ENCODE peak calls at places on chromosomes 16 and 17, in six cellular contexts. L is NCI-H187; J is iris pigment epithelial cell; Z is CD4-positive, alpha-beta T cell; D is posterior cingulate gyrus; T is stimulated activated naive CD8-positive, alpha-beta T cell treated with anti-CD3 and anti-CD28 coated beads, Interleukin-15, amount 100 ng/mL, for 72 hours. H is an unnamed sample.

GRCh38 chr16:88317619-88317977 is 65.2 kb upstream of the ZNF469 start:
- DNase-seq in Z (no peak), D (no peak), J (peak), L (no peak), T (no peak), H (no peak)

GRCh38 chr17:1491406-1492248 is 859 bp downstream of the MYO1C start:
- DNase-seq in J (peak), Z (no peak), D (no peak), T (no peak), L (no peak), H (no peak)

GRCh38 chr17:82981141-82981540 is 98.3 kb upstream of the METRNL start:
- DNase-seq in L (no peak), J (no peak), T (no peak), D (no peak), Z (no peak), H (no peak)

GRCh38 chr16:81127051-81127450 is 30.9 kb upstream of the GCSH start:
- DNase-seq in Z (no peak), D (no peak), J (peak), T (no peak), L (no peak), H (no peak)

GRCh38 chr16:89489040-89489721 is 1.2 kb downstream of the ANKRD11 start:
- DNase-seq in T (peak), D (peak), J (peak), Z (peak), L (no peak), H (peak)

GRCh38 chr17:81514735-81515529 is 2.3 kb upstream of the ACTG1 start:
- DNase-seq in Z (no peak), T (peak), D (no peak), J (peak), L (peak), H (peak)

GRCh38 chr17:62995377-62995885 is 29.4 kb downstream of the TANC2 start:
- DNase-seq in L (no peak), Z (no peak), D (no peak), T (peak), J (peak), H (no peak)

GRCh38 chr17:4582691-4583090 is 1.6 kb upstream of the SMTNL2 start:
- DNase-seq in T (no peak), J (no peak), D (no peak), Z (no peak), L (no peak), H (no peak)

GRCh38 chr16:58727028-58727781 is 6.9 kb downstream of the GOT2 start:
- DNase-seq in J (no peak), D (no peak), L (no peak), T (no peak), Z (no peak), H (no peak)

GRCh38 chr17:78258323-78259229 is 27.1 kb downstream of the TMEM235 start:
- DNase-seq in L (no peak), Z (peak), J (peak), T (peak), D (no peak), H (no peak)

GRCh38 chr16:86038923-86039310 is 140.0 kb downstream of the IRF8 start:
- DNase-seq in D (no peak), J (no peak), L (no peak), T (peak), Z (no peak), H (no peak)

GRCh38 chr17:82215095-82215971 is 2.7 kb upstream of the CCDC57 start:
- DNase-seq in T (no peak), J (no peak), L (no peak), D (no peak), Z (no peak), H (no peak)

GRCh38 chr16:58426960-58427359 is 34.7 kb downstream of the GINS3 start:
- DNase-seq in L (no peak), D (no peak), J (no peak), T (no peak), Z (no peak), H (no peak)

GRCh38 chr16:2468142-2468724 is 2.9 kb upstream of the NTN3 start:
- DNase-seq in L (no peak), D (no peak), J (no peak), Z (no peak), T (no peak), H (no peak)

GRCh38 chr17:45020354-45021138 is 30.9 kb downstream of the DCAKD start:
- DNase-seq in D (peak), L (no peak), J (peak), T (peak), Z (no peak), H (no peak)

GRCh38 chr16:73058221-73058615 is 10.3 kb upstream of the ZFHX3 start:
- DNase-seq in D (no peak), L (no peak), J (peak), Z (no peak), T (peak), H (peak)

GRCh38 chr16:47713225-47713595 is 252.1 kb downstream of the PHKB start:
- DNase-seq in D (no peak), J (peak), L (no peak), T (no peak), Z (no peak), H (no peak)

GRCh38 chr17:44820631-44821196 is 9.4 kb downstream of the GJC1 start:
- DNase-seq in J (peak), T (no peak), Z (no peak), L (peak), D (no peak), H (no peak)

GRCh38 chr16:28591355-28591754 is 5.5 kb downstream of the SULT1A2 start:
- DNase-seq in Z (no peak), T (no peak), D (no peak), J (no peak), L (no peak), H (no peak)

GRCh38 chr16:28553776-28554633 is at the start of gene SGF29:
- DNase-seq in Z (peak), D (peak), L (peak), J (peak), T (peak), H (peak)

GRCh38 chr16:57873218-57873617 is 70.9 kb upstream of the KIFC3 start:
- DNase-seq in J (no peak), L (peak), D (no peak), T (no peak), Z (no peak), H (no peak)

GRCh38 chr17:72510454-72511016 is 389.7 kb downstream of the SOX9 start:
- DNase-seq in Z (no peak), T (no peak), J (peak), D (no peak), L (no peak), H (peak)

GRCh38 chr17:57292086-57292485 is 35.8 kb downstream of the MSI2 start:
- DNase-seq in L (no peak), T (no peak), D (no peak), J (no peak), Z (no peak), H (no peak)

GRCh38 chr16:64297863-64298579 is 823.8 kb downstream of the CDH11 start:
- DNase-seq in D (no peak), Z (no peak), L (no peak), T (no peak), J (no peak), H (no peak)

GRCh38 chr17:45269912-45270311 is 8.0 kb upstream of the SPATA32 start:
- DNase-seq in T (no peak), D (no peak), J (no peak), Z (no peak), L (no peak), H (no peak)

GRCh38 chr17:28482551-28483199 is 9.2 kb downstream of the SLC13A2 start:
- DNase-seq in J (no peak), Z (no peak), L (no peak), D (no peak), T (no peak), H (no peak)

H was measured in stimulated activated naive B cell treated with anti-CD40 and anti-IgM and Interleukin-4, amounts not matched to agents 10 μg/mL and 1 μg/mL and 100 μg/mL, for 72 hours.